ENCODE peak calls at places on chromosomes 7 and 10, in nine cellular contexts. O is mammary epithelial cell, F is lung, U is transverse colon, S is Caco-2, A is hepatocyte, L is PC-9, N is thoracic aorta, P is nephron progenitor cell. C is an unnamed sample.
A peak's percentile ranks its signal among the peaks of the same experiment; 100 is the strongest.

GRCh38 chr7:95859434-95859833 is 87.1 kb downstream of the DYNC1I1 start:
- DNase-seq in N (no peak), S (no peak), P (no peak), F (no peak), A (peak; percentile 32), L (no peak), O (peak; percentile 59), U (no peak), C (peak; percentile 95)

GRCh38 chr7:20778063-20778721 is 8.5 kb downstream of the SP8 start:
- DNase-seq in F (no peak), N (no peak), P (peak; percentile 86), L (no peak), U (peak; percentile 18), O (peak; percentile 37), A (peak; percentile 84), S (peak; percentile 83), C (no peak)

GRCh38 chr7:121954803-121955202 is 81.8 kb downstream of the PTPRZ1 start:
- DNase-seq in U (no peak), L (no peak), N (no peak), F (no peak), S (no peak), P (no peak), A (no peak), O (peak; percentile 77), C (no peak)

GRCh38 chr7:116242177-116242576 is 31.8 kb downstream of the TES start:
- DNase-seq in A (no peak), L (no peak), P (no peak), N (no peak), U (no peak), F (no peak), O (no peak), S (no peak), C (no peak)

GRCh38 chr7:37489703-37490102 is 41.0 kb upstream of the ELMO1 start:
- DNase-seq in O (no peak), P (no peak), F (no peak), U (no peak), A (no peak), N (no peak), S (no peak), L (no peak), C (no peak)

GRCh38 chr10:16996530-16996964 is 133.1 kb downstream of the CUBN start:
- DNase-seq in P (no peak), O (no peak), L (no peak), N (no peak), A (no peak), S (no peak), U (no peak), F (no peak), C (no peak)

GRCh38 chr10:125125951-125126735 is 34.2 kb downstream of the CTBP2 start:
- DNase-seq in L (no peak), P (no peak), S (no peak), U (no peak), F (no peak), O (no peak), N (no peak), A (no peak), C (peak; percentile 68)

GRCh38 chr10:93512565-93512964 is 16.2 kb downstream of the CEP55 start:
- DNase-seq in O (no peak), P (no peak), U (no peak), A (no peak), F (no peak), S (no peak), N (no peak), L (no peak), C (no peak)

GRCh38 chr10:13930123-13930522 is 343.4 kb downstream of the PRPF18 start:
- DNase-seq in A (no peak), P (no peak), S (no peak), L (no peak), O (no peak), F (no peak), U (no peak), N (no peak), C (no peak)

GRCh38 chr10:13349776-13350274 is 1.7 kb upstream of the SEPHS1 start:
- DNase-seq in P (peak; percentile 64), F (peak; percentile 46), U (peak; percentile 76), L (peak; percentile 36), A (peak; percentile 81), S (peak; percentile 61), O (peak; percentile 41), N (no peak), C (no peak)

GRCh38 chr7:37921340-37921805 is 933 bp downstream of the EPDR1 start:
- DNase-seq in P (no peak), N (no peak), S (peak; percentile 12), F (peak; percentile 38), O (no peak), L (no peak), A (peak; percentile 50), U (peak; percentile 45), C (no peak)

GRCh38 chr10:94292448-94293118 is 70.2 kb downstream of the NOC3L start:
- DNase-seq in A (no peak), N (no peak), L (no peak), U (peak; percentile 16), P (no peak), S (no peak), F (no peak), O (peak; percentile 32), C (no peak)

GRCh38 chr10:23343591-23344225 is 889 bp downstream of the C10orf67 start:
- DNase-seq in A (peak; percentile 77), P (peak; percentile 87), L (peak; percentile 38), N (no peak), S (peak; percentile 52), O (peak; percentile 55), U (peak; percentile 43), F (peak; percentile 66), C (no peak)

GRCh38 chr10:57338823-57339558 is 928.7 kb downstream of the IPMK start:
- DNase-seq in U (no peak), L (peak; percentile 37), P (peak; percentile 10), A (peak; percentile 57), S (peak; percentile 64), N (no peak), F (no peak), O (peak; percentile 12), C (no peak)

GRCh38 chr10:50470798-50471582 is 152.8 kb downstream of the SGMS1 start:
- DNase-seq in O (peak; percentile 70), S (no peak), U (no peak), P (no peak), A (peak; percentile 8), F (no peak), N (no peak), L (peak; percentile 100), C (no peak)

GRCh38 chr7:45712057-45712689 is 138.0 kb downstream of the ADCY1 start:
- DNase-seq in F (peak; percentile 23), O (no peak), A (peak; percentile 1), P (no peak), S (no peak), U (no peak), N (no peak), L (no peak), C (no peak)

GRCh38 chr10:122140477-122140902 is 130.6 kb upstream of the BTBD16 start:
- DNase-seq in O (peak; percentile 63), N (no peak), L (peak; percentile 49), S (no peak), F (no peak), P (no peak), A (no peak), U (no peak), C (no peak)

GRCh38 chr10:56469482-56469881 is 108.4 kb upstream of the ZWINT start:
- DNase-seq in A (no peak), P (no peak), O (no peak), F (no peak), L (no peak), U (no peak), S (no peak), N (no peak), C (no peak)

GRCh38 chr7:85659364-85659763 is 472.5 kb upstream of the SEMA3D start:
- DNase-seq in S (no peak), N (no peak), O (peak; percentile 73), U (no peak), P (no peak), L (no peak), F (no peak), A (no peak), C (no peak)

GRCh38 chr10:373516-374309 is 238.5 kb downstream of the ZMYND11 start:
- DNase-seq in N (peak; percentile 36), A (peak; percentile 62), U (peak; percentile 25), S (no peak), L (no peak), O (peak; percentile 62), P (no peak), F (no peak), C (peak; percentile 49)

GRCh38 chr7:95798401-95798930 is 26.1 kb downstream of the DYNC1I1 start:
- DNase-seq in A (no peak), L (no peak), O (no peak), S (no peak), F (no peak), N (no peak), P (no peak), U (no peak), C (no peak)

GRCh38 chr7:112386619-112387018 is 63.6 kb upstream of the IFRD1 start:
- DNase-seq in L (no peak), N (no peak), S (no peak), A (no peak), P (no peak), F (no peak), O (no peak), U (no peak), C (no peak)

GRCh38 chr7:112381311-112382091 is 68.8 kb upstream of the IFRD1 start:
- DNase-seq in P (no peak), O (no peak), L (no peak), U (no peak), N (no peak), F (no peak), S (no peak), A (no peak), C (no peak)

GRCh38 chr7:112383671-112384417 is 66.4 kb upstream of the IFRD1 start:
- DNase-seq in L (no peak), S (no peak), F (no peak), P (no peak), A (no peak), U (no peak), O (no peak), N (no peak), C (no peak)
- TF ChIP-seq CTCF in L (no peak), S (no peak), F (no peak), P (no peak), A (no peak), U (no peak), O (no peak), N (no peak), C (peak; percentile 72)

GRCh38 chr7:22732556-22733126 is 5.6 kb downstream of the IL6 start:
- DNase-seq in A (no peak), U (no peak), S (peak; percentile 51), N (no peak), F (no peak), P (no peak), O (peak; percentile 60), L (peak; percentile 70), C (no peak)
- TF ChIP-seq CTCF in A (peak; percentile 28), U (no peak), S (peak; percentile 36), N (no peak), F (no peak), P (no peak), O (peak; percentile 85), L (peak; percentile 86), C (peak; percentile 69)

GRCh38 chr7:117937726-117938483 is 64.7 kb upstream of the CTTNBP2 start:
- DNase-seq in L (no peak), F (no peak), U (no peak), P (no peak), N (no peak), A (peak; percentile 19), S (peak; percentile 32), O (no peak), C (no peak)
- TF ChIP-seq CTCF in L (no peak), F (no peak), U (no peak), P (no peak), N (no peak), A (no peak), S (no peak), O (no peak), C (no peak)

GRCh38 chr10:11414314-11415038 is 197.0 kb downstream of the USP6NL start:
- DNase-seq in S (no peak), O (no peak), A (no peak), N (no peak), U (no peak), L (no peak), F (no peak), P (no peak), C (no peak)
- TF ChIP-seq CTCF in S (no peak), O (no peak), A (no peak), N (no peak), U (no peak), L (no peak), F (no peak), P (no peak), C (no peak)